ENCODE peak calls at places on chromosomes 5 and 9, in five cellular contexts. Q, J, L, T and P are unnamed samples. For H3K9me3, the result is how much of the 10 kb centered on the place peaks cover.

GRCh38 chr5:41256400-41256799 is 43.1 kb upstream of the C6 start:
- DNase-seq in J (no peak), T (no peak), Q (no peak), L (no peak), P (no peak)

GRCh38 chr5:79932510-79933504 is 58.3 kb downstream of the MTX3 start:
- DNase-seq in J (peak), T (peak), L (no peak), Q (no peak), P (no peak)

GRCh38 chr5:17691781-17692180 is 57.5 kb downstream of the TAF11L14 start:
- DNase-seq in L (no peak), J (no peak), T (no peak), Q (no peak), P (no peak)

GRCh38 chr5:158589939-158590338 is 509.8 kb downstream of the EBF1 start:
- DNase-seq in J (no peak), L (no peak), Q (no peak), T (no peak), P (no peak)

GRCh38 chr5:36570268-36570667 is 36.1 kb upstream of the SLC1A3 start:
- DNase-seq in J (peak), T (no peak), L (no peak), Q (peak), P (no peak)

GRCh38 chr5:35230043-35230611 is at the start of gene PRLR:
- DNase-seq in Q (peak), T (no peak), J (peak), L (peak), P (peak)

GRCh38 chr9:6186691-6187090 is 28.9 kb upstream of the IL33 start:
- DNase-seq in J (no peak), L (no peak), Q (no peak), T (no peak), P (no peak)

GRCh38 chr5:61329729-61330128 is 2.3 kb upstream of the ZSWIM6 start:
- DNase-seq in T (no peak), L (no peak), Q (peak), J (no peak), P (no peak)

GRCh38 chr9:126947529-126947928 is 32.9 kb downstream of the RALGPS1 start:
- DNase-seq in L (no peak), Q (no peak), J (no peak), T (no peak), P (no peak)

GRCh38 chr5:16492398-16493175 is 27.0 kb upstream of the ZNF622 start:
- DNase-seq in L (peak), T (no peak), Q (peak), J (peak), P (peak)

GRCh38 chr9:38334234-38334633 is 58.3 kb upstream of the ALDH1B1 start:
- DNase-seq in T (no peak), Q (no peak), J (no peak), L (no peak), P (no peak)

GRCh38 chr9:130294664-130295063 is 29.1 kb downstream of the HMCN2 start:
- DNase-seq in Q (no peak), L (no peak), J (no peak), T (no peak), P (no peak)

GRCh38 chr9:125246261-125246667 is 5.1 kb upstream of the HSPA5 start:
- DNase-seq in L (no peak), J (no peak), Q (no peak), T (no peak), P (no peak)

GRCh38 chr5:157217289-157218024 is 36.8 kb downstream of the ITK start:
- DNase-seq in Q (no peak), J (no peak), T (no peak), L (no peak), P (no peak)

GRCh38 chr5:20469792-20470191 is 481.8 kb upstream of the CDH18 start:
- DNase-seq in J (no peak), T (no peak), Q (no peak), L (no peak), P (no peak)

GRCh38 chr9:75855509-75855908 is 35.0 kb upstream of the PCSK5 start:
- DNase-seq in Q (peak), L (no peak), T (no peak), J (peak), P (peak)

GRCh38 chr5:18990852-18991251 is 997.1 kb downstream of the CDH18 start:
- DNase-seq in L (no peak), T (no peak), Q (no peak), J (no peak), P (no peak)

GRCh38 chr5:65862384-65862783 is 64.0 kb upstream of the ERBIN start:
- DNase-seq in Q (peak), J (no peak), L (no peak), T (no peak), P (no peak)

GRCh38 chr5:36643162-36643561 is 36.8 kb downstream of the SLC1A3 start:
- DNase-seq in Q (no peak), T (no peak), L (no peak), J (no peak), P (no peak)

GRCh38 chr9:104091708-104092107 is 2.4 kb upstream of the SMC2 start:
- DNase-seq in T (no peak), J (peak), Q (peak), L (no peak), P (peak)

GRCh38 chr5:34580983-34581382 is 75.1 kb upstream of the RAI14 start:
- DNase-seq in T (no peak), J (no peak), Q (no peak), L (no peak), P (no peak)

GRCh38 chr9:104890433-104890770 is 37.6 kb downstream of the ABCA1 start:
- DNase-seq in Q (no peak), L (no peak), J (no peak), T (no peak), P (no peak)

GRCh38 chr5:148733601-148734438 is 79.5 kb upstream of the HTR4 start:
- DNase-seq in Q (peak), J (peak), T (peak), L (peak), P (peak)

GRCh38 chr5:178419651-178420050 is 170.5 kb downstream of the COL23A1 start:
- DNase-seq in T (no peak), L (no peak), J (no peak), Q (no peak), P (no peak)
- H3K9me3 ChIP-seq in T (under half), L (under half), J (under half), Q (under half), P (under half)

GRCh38 chr5:110134963-110135935 is 445.5 kb downstream of the MAN2A1 start:
- DNase-seq in L (no peak), Q (no peak), J (no peak), T (no peak), P (no peak)
- H3K9me3 ChIP-seq in L (under half), Q (under half), J (under half), T (under half), P (under half)

DNA sequence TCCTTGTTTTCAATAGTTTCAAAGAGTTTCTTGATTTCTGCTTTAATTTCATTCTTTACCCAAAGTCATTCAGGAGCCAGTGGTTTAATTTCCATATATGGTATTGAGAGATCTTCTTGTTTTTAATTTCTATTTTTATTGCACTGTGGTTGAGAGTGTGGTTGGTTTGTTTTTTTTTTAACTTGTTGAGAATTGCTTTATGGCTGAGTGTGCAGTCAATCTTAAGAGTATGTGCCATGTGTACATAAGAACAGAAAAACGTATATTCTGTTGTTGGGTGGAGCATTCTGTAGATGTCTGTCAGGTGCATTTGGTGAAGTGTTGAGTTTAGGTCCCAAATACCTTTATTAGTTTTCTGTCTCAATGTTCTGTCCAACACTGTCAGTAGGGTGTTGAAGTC is 26.7 kb upstream of the IPPK start:
- DNase-seq in L (no peak), T (no peak), Q (no peak), J (no peak), P (no peak)
- H3K9me3 ChIP-seq in L (under half), T (half or more), Q (under half), J (half or more), P (under half)

GRCh38 chr5:139775872-139776271 is 19.7 kb upstream of the PSD2 start:
- DNase-seq in J (no peak), Q (no peak), T (no peak), L (no peak), P (no peak)
- H3K9me3 ChIP-seq in J (under half), Q (under half), T (under half), L (under half), P (under half)

DNA sequence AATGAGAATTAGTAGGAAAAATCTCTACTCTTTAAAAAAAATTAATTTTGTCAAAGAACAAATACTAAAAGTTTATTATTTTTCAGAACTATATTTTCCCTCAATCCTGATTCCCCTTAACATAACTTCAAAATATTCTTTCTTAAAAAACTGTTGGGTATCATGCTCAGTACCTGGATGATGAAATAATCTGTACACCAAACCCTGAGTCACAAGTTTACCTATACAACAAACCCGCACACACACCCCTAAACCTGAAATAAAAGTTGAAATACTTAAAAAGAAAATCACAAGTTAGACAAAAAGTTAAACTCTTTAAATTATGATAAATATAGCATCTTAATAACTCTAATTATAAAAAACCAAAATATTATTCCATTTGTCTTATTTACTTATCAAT is 812.3 kb downstream of the MAT2B start:
- DNase-seq in Q (no peak), L (no peak), J (no peak), T (no peak), P (no peak)
- H3K9me3 ChIP-seq in Q (under half), L (under half), J (under half), T (under half), P (under half)

GRCh38 chr5:178207917-178208280 is 3.6 kb downstream of the HNRNPAB start:
- DNase-seq in T (peak), J (no peak), L (no peak), Q (no peak), P (peak)
- H3K9me3 ChIP-seq in T (under half), J (under half), L (under half), Q (under half), P (under half)

GRCh38 chr9:101398930-101399640 is 434 bp downstream of the ZNF189 start:
- DNase-seq in J (peak), T (no peak), L (no peak), Q (no peak), P (peak)

GRCh38 chr9:101408374-101409078 is 9.9 kb downstream of the ZNF189 start:
- DNase-seq in Q (no peak), J (no peak), L (no peak), T (no peak), P (no peak)

GRCh38 chr9:101400120-101400519 is 1.5 kb downstream of the ZNF189 start:
- DNase-seq in T (no peak), Q (no peak), J (peak), L (no peak), P (peak)

GRCh38 chr9:101399641-101399965 is 952 bp downstream of the ZNF189 start:
- DNase-seq in L (no peak), T (no peak), J (no peak), Q (no peak), P (no peak)

DNA sequence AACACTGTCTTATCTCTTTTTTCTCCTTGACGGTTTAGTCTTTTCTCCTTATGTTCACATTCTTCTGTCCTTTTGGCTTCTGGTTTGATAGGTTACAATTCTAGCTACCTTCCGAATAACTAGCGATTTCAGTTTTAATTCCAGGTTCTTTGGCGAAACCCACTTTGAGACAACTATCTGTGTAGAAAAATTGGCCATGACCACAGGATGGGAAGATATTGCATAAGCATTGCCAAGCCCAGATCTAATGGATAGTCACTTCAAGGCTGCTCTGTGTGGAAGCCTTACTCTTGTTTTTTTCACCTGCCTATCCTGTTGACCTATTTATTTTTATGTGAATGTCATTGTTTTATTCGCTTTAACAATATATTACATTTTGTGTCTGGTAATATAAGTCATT is 5.2 kb downstream of the ZNF189 start:
- DNase-seq in J (no peak), Q (no peak), L (no peak), T (no peak), P (no peak)
- H3K9me3 ChIP-seq in J (half or more), Q (under half), L (under half), T (half or more), P (half or more)